ENCODE peak calls at places on chromosomes 2 and 18, in ten cellular contexts. D is cardiac muscle cell, U is Caco-2, W is tibial nerve, A is AG04450, Y is astrocyte of the spinal cord, L is GM23338, K is right atrium auricular region, P is upper lobe of right lung, I is AG04449. O is an unnamed sample.

GRCh38 chr2:138504092-138504491 is 2.5 kb downstream of the SPOPL start:
- DNase-seq in P (no peak), W (no peak), I (no peak), U (no peak), K (no peak), A (no peak), D (no peak), L (no peak), Y (no peak), O (no peak)

GRCh38 chr2:42810126-42810970 is 18.0 kb upstream of the HAAO start:
- DNase-seq in L (peak), W (peak), I (peak), Y (peak), D (peak), A (peak), P (peak), K (peak), U (peak), O (peak)

GRCh38 chr18:78330761-78331160 is 648.9 kb upstream of the SALL3 start:
- DNase-seq in A (no peak), W (no peak), P (no peak), K (no peak), U (no peak), I (no peak), Y (no peak), D (no peak), L (no peak), O (no peak)

GRCh38 chr18:3458952-3459853 is 9.2 kb downstream of the TGIF1 start:
- DNase-seq in L (no peak), I (no peak), D (peak), U (no peak), P (no peak), W (no peak), K (no peak), A (no peak), Y (peak), O (peak)

GRCh38 chr2:117359266-117359970 is 455.1 kb upstream of the DDX18 start:
- DNase-seq in L (peak), D (no peak), A (no peak), I (no peak), U (no peak), K (no peak), Y (no peak), P (no peak), W (no peak), O (no peak)

GRCh38 chr2:218060122-218060521 is 8.9 kb upstream of the RUFY4 start:
- DNase-seq in I (no peak), P (no peak), K (peak), Y (no peak), L (no peak), D (no peak), U (no peak), W (no peak), A (no peak), O (no peak)

GRCh38 chr2:233250985-233251305 is 528 bp upstream of the ATG16L1 start:
- DNase-seq in U (no peak), I (no peak), D (no peak), A (no peak), K (no peak), W (no peak), Y (no peak), P (no peak), L (no peak), O (no peak)

GRCh38 chr2:31271851-31272267 is 37.9 kb downstream of the EHD3 start:
- DNase-seq in U (no peak), D (peak), W (no peak), Y (no peak), K (no peak), L (peak), A (no peak), I (no peak), P (no peak), O (no peak)

GRCh38 chr2:206700141-206700540 is 18.1 kb downstream of the DYTN start:
- DNase-seq in U (no peak), Y (no peak), W (no peak), L (no peak), K (no peak), A (no peak), P (no peak), I (no peak), D (peak), O (peak)

GRCh38 chr18:38077219-38077618 is 511.6 kb upstream of the CELF4 start:
- DNase-seq in L (peak), P (no peak), W (no peak), U (peak), D (no peak), Y (no peak), A (no peak), I (no peak), K (no peak), O (no peak)

GRCh38 chr2:238652053-238652770 is 195.7 kb upstream of the TWIST2 start:
- DNase-seq in Y (no peak), L (no peak), P (no peak), K (peak), I (no peak), A (no peak), D (no peak), U (no peak), W (no peak), O (no peak)

GRCh38 chr2:219469186-219469724 is 29.4 kb upstream of the GMPPA start:
- DNase-seq in L (no peak), D (peak), W (no peak), P (no peak), A (no peak), I (no peak), U (no peak), Y (peak), K (no peak), O (peak)

GRCh38 chr18:21141678-21142422 is 30.2 kb upstream of the ROCK1 start:
- DNase-seq in W (no peak), I (no peak), A (no peak), D (peak), Y (no peak), L (peak), P (no peak), K (no peak), U (peak), O (peak)

GRCh38 chr2:38097611-38098350 is 21.8 kb upstream of the CYP1B1 start:
- DNase-seq in K (no peak), W (no peak), Y (no peak), P (no peak), U (no peak), A (no peak), L (no peak), D (peak), I (no peak), O (peak)

GRCh38 chr18:8121942-8122480 is 487.2 kb upstream of the RAB12 start:
- DNase-seq in W (no peak), A (peak), D (peak), U (no peak), Y (peak), I (peak), P (no peak), K (no peak), L (peak), O (peak)

GRCh38 chr2:28545590-28546195 is 49.8 kb downstream of the PLB1 start:
- DNase-seq in Y (no peak), W (no peak), K (no peak), D (no peak), A (no peak), I (no peak), U (no peak), P (no peak), L (no peak), O (no peak)

GRCh38 chr2:105005601-105006000 is 32.3 kb upstream of the MRPS9 start:
- DNase-seq in L (no peak), P (no peak), K (no peak), U (no peak), A (peak), Y (no peak), D (no peak), I (no peak), W (no peak), O (no peak)

GRCh38 chr2:63738019-63738418 is 103.7 kb upstream of the UGP2 start:
- DNase-seq in P (no peak), A (no peak), Y (no peak), I (no peak), D (no peak), W (no peak), U (no peak), L (no peak), K (no peak), O (peak)

GRCh38 chr18:54389143-54389505 is 31.4 kb downstream of the C18orf54 start:
- DNase-seq in K (no peak), U (no peak), W (no peak), P (no peak), A (no peak), D (peak), Y (no peak), I (no peak), L (no peak), O (no peak)

GRCh38 chr18:58605027-58606020 is 23.6 kb downstream of the ALPK2 start:
- DNase-seq in W (no peak), U (no peak), P (no peak), A (no peak), Y (peak), I (no peak), K (no peak), L (no peak), D (peak), O (peak)

GRCh38 chr2:10432315-10433181 is 15.6 kb downstream of the ODC1 start:
- DNase-seq in U (no peak), D (no peak), I (no peak), Y (no peak), W (no peak), A (no peak), K (no peak), P (no peak), L (peak), O (no peak)

GRCh38 chr18:52394602-52395001 is 54.6 kb downstream of the DCC start:
- DNase-seq in K (no peak), W (no peak), D (no peak), A (no peak), L (no peak), P (no peak), I (no peak), U (no peak), Y (peak), O (no peak)

GRCh38 chr2:135066710-135067109 is 14.6 kb downstream of the RAB3GAP1 start:
- DNase-seq in U (no peak), L (no peak), I (no peak), P (no peak), K (no peak), D (no peak), W (no peak), Y (no peak), A (no peak), O (no peak)

GRCh38 chr2:176096986-176097819 is 2.4 kb upstream of the HOXD12 start:
- DNase-seq in L (peak), W (peak), Y (peak), K (no peak), P (peak), I (no peak), D (peak), U (peak), A (peak), O (peak)

GRCh38 chr2:10434885-10435419 is 13.2 kb downstream of the ODC1 start:
- DNase-seq in I (no peak), W (peak), D (peak), U (peak), L (peak), K (peak), Y (peak), P (peak), A (peak), O (peak)

GRCh38 chr2:221943078-221943810 is 355.6 kb downstream of the PAX3 start:
- DNase-seq in Y (peak), W (peak), I (no peak), D (no peak), A (no peak), P (no peak), K (no peak), U (no peak), L (no peak), O (peak)
- TF ChIP-seq CTCF in Y (no peak), W (no peak), I (no peak), D (no peak), A (no peak), P (no peak), K (no peak), U (no peak), L (no peak), O (no peak)

GRCh38 chr2:222333397-222333796 is 34.6 kb upstream of the PAX3 start:
- DNase-seq in L (no peak), Y (no peak), U (no peak), W (no peak), I (no peak), D (no peak), A (no peak), K (no peak), P (no peak), O (no peak)
- H3K4me3 ChIP-seq in L (no peak), Y (no peak), U (no peak), W (no peak), I (no peak), D (no peak), A (no peak), K (no peak), P (no peak), O (no peak)

GRCh38 chr2:70088508-70089219 is 1.4 kb downstream of the PCBP1 start:
- DNase-seq in P (no peak), K (no peak), D (peak), A (no peak), U (no peak), W (no peak), Y (no peak), L (no peak), I (no peak), O (peak)

GRCh38 chr2:70089220-70089945 is 2.1 kb downstream of the PCBP1 start:
- DNase-seq in L (peak), P (no peak), A (no peak), I (no peak), U (no peak), K (no peak), W (no peak), Y (peak), D (peak), O (peak)

GRCh38 chr2:70086278-70086837 is 919 bp upstream of the PCBP1 start:
- DNase-seq in L (peak), Y (peak), I (peak), W (peak), K (peak), U (peak), A (peak), D (peak), P (peak), O (peak)

GRCh38 chr2:70086838-70087702 is at the start of gene PCBP1:
- DNase-seq in W (peak), K (peak), P (peak), Y (peak), I (peak), L (peak), U (peak), D (peak), A (peak), O (peak)

GRCh38 chr2:70087703-70088507 is 628 bp downstream of the PCBP1 start:
- DNase-seq in D (peak), U (peak), Y (peak), L (peak), K (peak), P (peak), I (no peak), A (no peak), W (peak), O (peak)
- TF ChIP-seq CTCF in D (no peak), U (no peak), Y (no peak), L (no peak), K (no peak), P (no peak), I (no peak), A (no peak), W (no peak), O (no peak)

DNA sequence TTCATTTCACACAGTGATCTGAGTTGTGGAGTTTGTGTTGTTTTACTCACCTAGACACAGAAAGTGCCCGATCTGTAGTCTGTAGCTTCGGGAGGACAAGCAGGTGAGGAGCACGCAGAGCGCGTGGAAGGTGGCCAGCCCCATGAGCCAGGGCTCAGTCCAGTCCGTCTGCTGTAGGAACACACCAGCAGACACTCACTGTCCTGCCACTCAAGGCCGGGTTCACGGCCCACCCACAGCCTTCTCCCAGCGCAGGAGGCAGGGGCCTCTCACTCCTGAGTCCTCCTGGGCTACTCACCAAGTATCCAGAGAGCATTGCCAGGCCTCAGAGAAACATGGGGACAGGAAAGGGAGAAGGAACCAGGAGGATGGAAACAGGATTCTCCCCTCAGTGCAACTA is 1.7 kb downstream of the TMEM18 start:
- DNase-seq in A (no peak), I (no peak), W (no peak), L (no peak), P (no peak), D (no peak), Y (no peak), K (no peak), U (no peak), O (no peak)
- H3K4me3 ChIP-seq in A (no peak), I (peak), W (no peak), L (peak), P (no peak), D (no peak), Y (no peak), K (no peak), U (no peak), O (peak)

GRCh38 chr2:20573611-20574422 is 77.1 kb downstream of the HS1BP3 start:
- DNase-seq in D (peak), Y (peak), P (no peak), K (no peak), A (peak), W (peak), I (no peak), U (no peak), L (no peak), O (peak)
- TF ChIP-seq CTCF in D (no peak), Y (no peak), P (no peak), K (no peak), A (no peak), W (no peak), I (no peak), U (no peak), L (no peak), O (no peak)

O was measured in fibroblast of the aortic adventitia.